ENCODE peak calls at places on chromosomes 7 and 10, in nine cellular contexts. P, Q, V, G, F, B, S, D and N are unnamed samples.
A peak's percentile ranks its signal among the peaks of the same experiment; 100 is the strongest.

GRCh38 chr10:46550795-46551700 is 5.4 kb downstream of the GPRIN2 start:
- DNase-seq in P (peak; percentile 1), Q (no peak), V (peak; percentile 88), G (peak; percentile 7), F (no peak), B (peak; percentile 12), S (no peak), D (no peak), N (peak; percentile 68)

GRCh38 chr7:26850193-26850651 is 14.2 kb downstream of the SKAP2 start:
- DNase-seq in P (no peak), Q (no peak), V (no peak), G (no peak), F (no peak), B (no peak), S (no peak), D (no peak), N (no peak)

GRCh38 chr7:10429031-10429430 is 544.6 kb upstream of the PHF14 start:
- DNase-seq in P (no peak), Q (no peak), V (no peak), G (no peak), F (no peak), B (no peak), S (no peak), D (no peak), N (no peak)

GRCh38 chr7:64463636-64464375 is 99.1 kb downstream of the ZNF680 start:
- DNase-seq in P (peak; percentile 21), Q (no peak), V (peak; percentile 86), G (peak; percentile 47), F (peak; percentile 4), B (peak; percentile 82), S (no peak), D (no peak), N (no peak)

GRCh38 chr10:10657139-10657760 is 360.4 kb upstream of the CELF2 start:
- DNase-seq in P (no peak), Q (no peak), V (no peak), G (no peak), F (no peak), B (no peak), S (no peak), D (no peak), N (no peak)

GRCh38 chr10:120495226-120495625 is 38.2 kb downstream of the PLPP4 start:
- DNase-seq in P (no peak), Q (peak; percentile 18), V (peak; percentile 28), G (peak; percentile 54), F (no peak), B (no peak), S (no peak), D (no peak), N (peak; percentile 8)

GRCh38 chr7:39624935-39625694 is 1.7 kb downstream of the RALA start:
- DNase-seq in P (no peak), Q (peak; percentile 65), V (no peak), G (no peak), F (no peak), B (no peak), S (no peak), D (peak; percentile 18), N (no peak)

GRCh38 chr7:149669121-149669818 is 104.1 kb downstream of the ZNF467 start:
- DNase-seq in P (no peak), Q (peak; percentile 42), V (no peak), G (no peak), F (no peak), B (no peak), S (no peak), D (peak; percentile 11), N (no peak)

GRCh38 chr7:107503667-107504066 is 33.8 kb downstream of the GPR22 start:
- DNase-seq in P (no peak), Q (no peak), V (no peak), G (no peak), F (no peak), B (no peak), S (peak; percentile 15), D (no peak), N (no peak)

GRCh38 chr7:33452805-33453502 is 323.6 kb downstream of the BBS9 start:
- DNase-seq in P (no peak), Q (no peak), V (no peak), G (no peak), F (no peak), B (no peak), S (no peak), D (peak; percentile 3), N (no peak)

GRCh38 chr7:768881-769504 is 41.9 kb upstream of the PRKAR1B start:
- DNase-seq in P (peak; percentile 77), Q (no peak), V (no peak), G (peak; percentile 35), F (no peak), B (peak; percentile 66), S (no peak), D (no peak), N (no peak)

GRCh38 chr7:43784030-43785001 is 25.8 kb downstream of the BLVRA start:
- DNase-seq in P (no peak), Q (no peak), V (peak; percentile 32), G (no peak), F (no peak), B (no peak), S (no peak), D (no peak), N (no peak)

GRCh38 chr7:972670-973309 is 2.6 kb downstream of the COX19 start:
- DNase-seq in P (no peak), Q (no peak), V (no peak), G (no peak), F (no peak), B (no peak), S (no peak), D (no peak), N (no peak)

GRCh38 chr10:23522345-23522744 is 83.5 kb downstream of the OTUD1 start:
- DNase-seq in P (no peak), Q (no peak), V (no peak), G (no peak), F (no peak), B (no peak), S (no peak), D (no peak), N (no peak)

GRCh38 chr10:11742779-11743298 is 657 bp downstream of the ECHDC3 start:
- DNase-seq in P (peak; percentile 67), Q (no peak), V (peak; percentile 88), G (no peak), F (no peak), B (peak; percentile 74), S (no peak), D (no peak), N (no peak)

GRCh38 chr10:66695046-66695445 is 230.8 kb upstream of the LRRTM3 start:
- DNase-seq in P (no peak), Q (no peak), V (no peak), G (no peak), F (no peak), B (no peak), S (no peak), D (no peak), N (no peak)

GRCh38 chr7:30785786-30786185 is 14.6 kb downstream of the MINDY4 start:
- DNase-seq in P (no peak), Q (no peak), V (no peak), G (no peak), F (no peak), B (no peak), S (no peak), D (no peak), N (peak; percentile 31)

GRCh38 chr7:112104153-112104552 is 102.0 kb downstream of the DOCK4 start:
- DNase-seq in P (no peak), Q (no peak), V (no peak), G (no peak), F (no peak), B (no peak), S (no peak), D (no peak), N (no peak)

GRCh38 chr10:116418394-116418793 is 9.3 kb upstream of the PNLIPRP3 start:
- DNase-seq in P (no peak), Q (no peak), V (peak; percentile 92), G (no peak), F (no peak), B (no peak), S (no peak), D (no peak), N (no peak)

GRCh38 chr10:31664803-31665202 is 263.8 kb downstream of the ARHGAP12 start:
- DNase-seq in P (no peak), Q (no peak), V (no peak), G (no peak), F (no peak), B (peak; percentile 54), S (no peak), D (no peak), N (no peak)

DNA sequence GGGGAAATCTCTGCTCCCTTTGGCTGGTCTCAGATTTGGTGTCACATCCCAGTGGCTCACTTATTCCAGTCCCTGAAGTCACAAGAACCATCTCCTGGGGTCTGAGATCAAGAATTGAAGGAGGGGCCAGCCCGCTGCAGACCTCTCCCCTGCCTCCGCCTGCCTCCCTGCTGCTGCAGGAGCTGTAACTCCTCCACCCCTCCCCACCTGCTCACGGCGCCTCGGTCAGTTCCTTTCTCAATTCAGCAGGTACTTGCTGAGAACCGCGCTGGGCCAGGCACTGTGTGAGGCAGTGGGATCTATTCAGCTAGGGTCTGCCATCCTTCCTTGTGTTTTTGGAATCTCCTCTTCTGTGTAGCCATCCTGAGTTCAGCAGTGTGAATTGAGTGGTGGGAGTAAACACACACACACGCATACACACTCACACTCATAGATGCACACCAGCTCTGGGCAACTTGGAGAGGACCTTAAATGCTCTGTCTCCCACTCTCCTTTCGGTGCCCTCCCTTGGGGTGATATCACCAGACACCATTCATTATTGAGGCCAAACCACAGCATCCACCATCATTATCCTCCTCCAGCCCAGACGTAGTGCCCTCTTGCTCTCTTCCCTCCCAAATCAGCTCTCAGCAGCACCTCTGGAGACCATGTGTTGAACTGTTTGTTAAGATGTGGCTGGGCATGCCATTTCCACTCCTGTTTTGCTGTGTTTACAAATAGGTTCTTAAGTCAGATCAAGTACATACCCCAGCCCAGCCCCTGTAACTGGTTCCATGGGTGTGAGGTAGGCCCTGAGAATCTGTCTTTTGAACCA is 22.0 kb upstream of the ANKRD2 start:
- DNase-seq in P (no peak), Q (no peak), V (no peak), G (no peak), F (no peak), B (no peak), S (no peak), D (no peak), N (no peak)
- TF ChIP-seq CTCF in P (no peak), Q (no peak), V (no peak), G (no peak), F (no peak), B (no peak), S (no peak), D (no peak), N (no peak)

GRCh38 chr10:6601224-6601805 is 21.2 kb upstream of the PRKCQ start:
- DNase-seq in P (no peak), Q (no peak), V (no peak), G (no peak), F (no peak), B (no peak), S (no peak), D (no peak), N (no peak)
- TF ChIP-seq CTCF in P (no peak), Q (no peak), V (no peak), G (no peak), F (no peak), B (no peak), S (no peak), D (no peak), N (no peak)

GRCh38 chr7:99461221-99461620 is 4.7 kb downstream of the ATP5MF start:
- DNase-seq in P (no peak), Q (no peak), V (no peak), G (no peak), F (no peak), B (no peak), S (no peak), D (no peak), N (no peak)
- TF ChIP-seq CTCF in P (no peak), Q (no peak), V (no peak), G (peak; percentile 17), F (no peak), B (no peak), S (peak; percentile 11), D (peak; percentile 44), N (peak; percentile 44)

GRCh38 chr10:78772083-78772482 is 296.7 kb upstream of the ZMIZ1 start:
- DNase-seq in P (no peak), Q (no peak), V (peak; percentile 37), G (no peak), F (no peak), B (no peak), S (no peak), D (no peak), N (no peak)
- TF ChIP-seq CTCF in P (no peak), Q (no peak), V (no peak), G (peak; percentile 2), F (no peak), B (no peak), S (peak; percentile 21), D (peak; percentile 9), N (no peak)